ENCODE peak calls at places on chromosomes 13 and 19, in five cellular contexts. One of them, this sample, is unnamed.

GRCh38 chr19:22422220-22422619 is at the start of gene ZNF98:
- DNase-seq in heart left ventricle: peak
- DNase-seq in transverse colon: peak
- DNase-seq in ovary: no peak
- DNase-seq in K562: no peak
- DNase-seq in this sample: no peak

GRCh38 chr13:44236370-44236769 is 137.3 kb upstream of the SERP2 start:
- DNase-seq in heart left ventricle: no peak
- DNase-seq in transverse colon: no peak
- DNase-seq in ovary: no peak
- DNase-seq in K562: no peak
- DNase-seq in this sample: no peak

GRCh38 chr19:47379398-47379938 is 30.4 kb downstream of the DHX34 start:
- DNase-seq in heart left ventricle: no peak
- DNase-seq in transverse colon: no peak
- DNase-seq in ovary: no peak
- DNase-seq in K562: no peak
- DNase-seq in this sample: peak

GRCh38 chr13:111792956-111793355 is 274.0 kb upstream of the SOX1 start:
- DNase-seq in heart left ventricle: no peak
- DNase-seq in transverse colon: no peak
- DNase-seq in ovary: no peak
- DNase-seq in K562: no peak
- DNase-seq in this sample: no peak

GRCh38 chr19:53554804-53555203 is 16.9 kb downstream of the ZNF331 start:
- DNase-seq in heart left ventricle: no peak
- DNase-seq in transverse colon: no peak
- DNase-seq in ovary: no peak
- DNase-seq in K562: no peak
- DNase-seq in this sample: no peak

GRCh38 chr13:110685305-110685704 is 20.6 kb downstream of the CARS2 start:
- DNase-seq in heart left ventricle: no peak
- DNase-seq in transverse colon: no peak
- DNase-seq in ovary: no peak
- DNase-seq in K562: no peak
- DNase-seq in this sample: no peak

GRCh38 chr13:45219938-45220375 is 19.1 kb upstream of the KCTD4 start:
- DNase-seq in heart left ventricle: no peak
- DNase-seq in transverse colon: no peak
- DNase-seq in ovary: no peak
- DNase-seq in K562: no peak
- DNase-seq in this sample: peak

GRCh38 chr19:53906211-53907192 is 2.6 kb upstream of the CACNG7 start:
- DNase-seq in heart left ventricle: peak
- DNase-seq in transverse colon: peak
- DNase-seq in ovary: peak
- DNase-seq in K562: peak
- DNase-seq in this sample: peak

GRCh38 chr13:77002590-77003190 is 10.8 kb downstream of the CLN5 start:
- DNase-seq in heart left ventricle: no peak
- DNase-seq in transverse colon: no peak
- DNase-seq in ovary: no peak
- DNase-seq in K562: no peak
- DNase-seq in this sample: peak

GRCh38 chr13:74062933-74063332 is 71.3 kb downstream of the KLF12 start:
- DNase-seq in heart left ventricle: peak
- DNase-seq in transverse colon: peak
- DNase-seq in ovary: peak
- DNase-seq in K562: no peak
- DNase-seq in this sample: no peak

GRCh38 chr13:35460061-35460460 is 16.4 kb downstream of the MAB21L1 start:
- DNase-seq in heart left ventricle: no peak
- DNase-seq in transverse colon: no peak
- DNase-seq in ovary: no peak
- DNase-seq in K562: no peak
- DNase-seq in this sample: no peak

GRCh38 chr19:5808120-5808816 is 3.4 kb downstream of the NRTN start:
- DNase-seq in heart left ventricle: no peak
- DNase-seq in transverse colon: no peak
- DNase-seq in ovary: no peak
- DNase-seq in K562: no peak
- DNase-seq in this sample: no peak

GRCh38 chr13:101416181-101417042 is at the start of gene NALCN:
- DNase-seq in heart left ventricle: peak
- DNase-seq in transverse colon: no peak
- DNase-seq in ovary: peak
- DNase-seq in K562: no peak
- DNase-seq in this sample: no peak

GRCh38 chr13:91588541-91588940 is 190.1 kb downstream of the GPC5 start:
- DNase-seq in heart left ventricle: no peak
- DNase-seq in transverse colon: no peak
- DNase-seq in ovary: no peak
- DNase-seq in K562: no peak
- DNase-seq in this sample: no peak

GRCh38 chr19:18317998-18318800 is 4.7 kb downstream of the LSM4 start:
- DNase-seq in heart left ventricle: peak
- DNase-seq in transverse colon: peak
- DNase-seq in ovary: no peak
- DNase-seq in K562: peak
- DNase-seq in this sample: no peak

GRCh38 chr19:29887498-29887897 is 54.5 kb upstream of the URI1 start:
- DNase-seq in heart left ventricle: no peak
- DNase-seq in transverse colon: no peak
- DNase-seq in ovary: no peak
- DNase-seq in K562: no peak
- DNase-seq in this sample: peak

GRCh38 chr19:23116802-23117571 is at the start of gene ZNF730:
- DNase-seq in heart left ventricle: peak
- DNase-seq in transverse colon: peak
- DNase-seq in ovary: peak
- DNase-seq in K562: peak
- DNase-seq in this sample: peak

GRCh38 chr19:9835507-9835949 is 410 bp downstream of the PIN1 start:
- DNase-seq in heart left ventricle: no peak
- DNase-seq in transverse colon: peak
- DNase-seq in ovary: no peak
- DNase-seq in K562: no peak
- DNase-seq in this sample: peak

GRCh38 chr19:9839415-9839814 is 4.3 kb downstream of the PIN1 start:
- DNase-seq in heart left ventricle: no peak
- DNase-seq in transverse colon: no peak
- DNase-seq in ovary: no peak
- DNase-seq in K562: no peak
- DNase-seq in this sample: no peak

GRCh38 chr19:9836021-9836420 is 903 bp downstream of the PIN1 start:
- DNase-seq in heart left ventricle: no peak
- DNase-seq in transverse colon: no peak
- DNase-seq in ovary: no peak
- DNase-seq in K562: no peak
- DNase-seq in this sample: peak

GRCh38 chr19:9834726-9835506 is at the start of gene PIN1:
- DNase-seq in heart left ventricle: peak
- DNase-seq in transverse colon: peak
- DNase-seq in ovary: peak
- DNase-seq in K562: peak
- DNase-seq in this sample: peak

GRCh38 chr19:9838324-9838723 is 3.2 kb downstream of the PIN1 start:
- DNase-seq in heart left ventricle: no peak
- DNase-seq in transverse colon: no peak
- DNase-seq in ovary: no peak
- DNase-seq in K562: no peak
- DNase-seq in this sample: no peak
- H3K4me3 ChIP-seq in heart left ventricle: no peak
- H3K4me3 ChIP-seq in transverse colon: no peak
- H3K4me3 ChIP-seq in ovary: no peak
- H3K4me3 ChIP-seq in K562: no peak
- H3K4me3 ChIP-seq in this sample: no peak

GRCh38 chr13:55570371-55570770 is 1570.3 kb upstream of the PRR20A start:
- DNase-seq in heart left ventricle: no peak
- DNase-seq in transverse colon: no peak
- DNase-seq in ovary: no peak
- DNase-seq in K562: no peak
- DNase-seq in this sample: no peak

GRCh38 chr13:55572408-55572807 is 1568.3 kb upstream of the PRR20A start:
- DNase-seq in heart left ventricle: no peak
- DNase-seq in transverse colon: no peak
- DNase-seq in ovary: no peak
- DNase-seq in K562: no peak
- DNase-seq in this sample: no peak

GRCh38 chr13:55569514-55569913 is 1571.2 kb upstream of the PRR20A start:
- DNase-seq in heart left ventricle: no peak
- DNase-seq in transverse colon: no peak
- DNase-seq in ovary: no peak
- DNase-seq in K562: no peak
- DNase-seq in this sample: no peak

GRCh38 chr13:55572862-55573261 is 1567.9 kb upstream of the PRR20A start:
- DNase-seq in heart left ventricle: no peak
- DNase-seq in transverse colon: no peak
- DNase-seq in ovary: no peak
- DNase-seq in K562: no peak
- DNase-seq in this sample: no peak

GRCh38 chr13:55571237-55571867 is 1569.4 kb upstream of the PRR20A start:
- DNase-seq in heart left ventricle: no peak
- DNase-seq in transverse colon: no peak
- DNase-seq in ovary: no peak
- DNase-seq in K562: no peak
- DNase-seq in this sample: no peak
- TF ChIP-seq POLR2A in heart left ventricle: no peak
- TF ChIP-seq POLR2A in transverse colon: no peak
- TF ChIP-seq POLR2A in ovary: no peak
- TF ChIP-seq POLR2A in K562: no peak
- TF ChIP-seq POLR2A in this sample: no peak

GRCh38 chr19:33303791-33304759 is 1.7 kb upstream of the CEBPA start:
- DNase-seq in heart left ventricle: no peak
- DNase-seq in transverse colon: peak
- DNase-seq in ovary: peak
- DNase-seq in K562: no peak
- DNase-seq in this sample: no peak
- H3K4me3 ChIP-seq in heart left ventricle: peak
- H3K4me3 ChIP-seq in transverse colon: peak
- H3K4me3 ChIP-seq in ovary: peak
- H3K4me3 ChIP-seq in K562: no peak
- H3K4me3 ChIP-seq in this sample: peak

DNA sequence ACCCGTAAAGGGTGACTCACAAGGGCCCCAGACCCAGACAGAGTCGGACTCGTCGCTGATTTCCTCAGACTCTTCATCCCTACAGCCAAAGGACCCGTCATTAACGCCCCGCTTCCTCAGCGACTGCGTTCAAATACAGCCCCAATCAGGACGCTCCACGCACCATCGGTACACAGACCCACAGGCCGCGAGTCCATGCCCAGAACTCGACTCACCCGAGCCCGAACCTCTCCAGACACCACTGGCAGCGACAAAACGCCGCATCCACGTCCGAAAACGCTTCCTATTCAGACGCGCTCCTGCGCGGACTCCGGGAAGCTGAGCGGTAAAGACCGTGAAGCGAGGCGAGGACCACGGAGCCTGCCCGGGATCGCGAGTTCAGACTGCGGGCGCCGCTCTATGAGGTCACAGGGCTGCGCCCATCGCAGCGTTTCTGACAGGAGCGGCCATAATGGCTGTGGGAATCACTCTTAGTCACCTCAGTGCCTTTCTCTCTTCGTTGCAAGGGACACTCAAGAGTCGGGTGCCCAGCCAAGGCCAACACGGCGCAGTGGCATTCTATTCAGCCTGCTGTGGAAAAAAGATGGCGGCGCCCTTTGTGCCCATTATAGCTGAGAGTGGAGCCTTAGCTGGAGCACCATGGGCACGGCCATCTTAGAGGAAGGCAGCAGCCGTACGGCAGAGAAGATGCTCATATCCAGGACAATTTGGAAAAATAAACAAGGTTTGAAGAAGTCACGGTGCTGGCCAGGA is at the start of gene ZNF614:
- DNase-seq in heart left ventricle: peak
- DNase-seq in transverse colon: peak
- DNase-seq in ovary: peak
- DNase-seq in K562: peak
- DNase-seq in this sample: peak
- TF ChIP-seq POLR2A in heart left ventricle: no peak
- TF ChIP-seq POLR2A in transverse colon: peak
- TF ChIP-seq POLR2A in ovary: peak
- TF ChIP-seq POLR2A in K562: peak
- TF ChIP-seq POLR2A in this sample: peak

GRCh38 chr19:35719402-35720162 is 1.8 kb downstream of the KMT2B start:
- DNase-seq in heart left ventricle: no peak
- DNase-seq in transverse colon: no peak
- DNase-seq in ovary: no peak
- DNase-seq in K562: no peak
- DNase-seq in this sample: no peak
- H3K4me3 ChIP-seq in heart left ventricle: peak
- H3K4me3 ChIP-seq in transverse colon: no peak
- H3K4me3 ChIP-seq in ovary: no peak
- H3K4me3 ChIP-seq in K562: peak
- H3K4me3 ChIP-seq in this sample: peak

DNA sequence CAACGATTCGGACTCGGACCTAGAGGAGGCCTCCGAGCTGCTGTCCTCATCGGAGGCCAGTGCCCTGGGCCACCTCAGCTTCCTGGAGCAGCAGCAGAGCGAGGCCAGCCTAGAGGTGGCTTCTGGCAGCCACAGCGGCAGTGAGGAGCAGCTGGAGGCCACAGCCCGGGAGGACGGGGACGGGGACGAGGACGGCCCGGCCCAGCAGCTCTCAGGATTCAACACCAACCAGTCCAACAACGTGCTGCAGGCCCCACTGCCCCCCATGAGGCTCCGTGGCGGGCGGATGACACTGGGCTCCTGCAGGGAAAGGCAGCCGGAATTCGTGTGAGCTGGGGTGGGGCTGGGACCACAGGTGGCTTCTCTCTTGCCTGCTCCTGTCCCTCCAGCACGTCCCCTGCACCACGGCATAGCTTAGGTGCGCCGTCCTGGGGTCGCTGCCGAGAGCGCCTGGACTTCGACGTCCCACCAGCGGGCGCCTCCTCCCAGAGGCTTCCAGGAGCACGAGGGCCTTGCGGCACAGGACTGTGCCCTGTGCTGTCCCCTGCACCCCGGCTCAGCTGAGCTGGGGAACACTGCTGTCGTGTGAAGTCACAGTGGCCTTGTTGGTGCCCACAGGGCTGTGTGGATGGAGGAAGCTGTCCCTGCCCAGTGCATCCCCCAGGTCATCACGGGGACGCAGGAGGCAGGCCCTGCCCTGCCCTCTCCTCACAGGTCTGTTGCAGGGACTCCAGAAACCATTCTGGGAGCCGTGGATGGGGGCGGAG is 9.3 kb downstream of the POLR2E start:
- DNase-seq in heart left ventricle: peak
- DNase-seq in transverse colon: no peak
- DNase-seq in ovary: no peak
- DNase-seq in K562: no peak
- DNase-seq in this sample: no peak
- TF ChIP-seq POLR2A in heart left ventricle: no peak
- TF ChIP-seq POLR2A in transverse colon: peak
- TF ChIP-seq POLR2A in ovary: no peak
- TF ChIP-seq POLR2A in K562: peak
- TF ChIP-seq POLR2A in this sample: no peak

GRCh38 chr19:3785464-3785937 is 680 bp downstream of the MATK start:
- DNase-seq in heart left ventricle: no peak
- DNase-seq in transverse colon: no peak
- DNase-seq in ovary: no peak
- DNase-seq in K562: peak
- DNase-seq in this sample: peak
- H3K4me3 ChIP-seq in heart left ventricle: peak
- H3K4me3 ChIP-seq in transverse colon: peak
- H3K4me3 ChIP-seq in ovary: no peak
- H3K4me3 ChIP-seq in K562: peak
- H3K4me3 ChIP-seq in this sample: peak

GRCh38 chr19:45423589-45424190 is at the start of gene ERCC1:
- DNase-seq in heart left ventricle: peak
- DNase-seq in transverse colon: no peak
- DNase-seq in ovary: peak
- DNase-seq in K562: peak
- DNase-seq in this sample: peak
- TF ChIP-seq POLR2A in heart left ventricle: no peak
- TF ChIP-seq POLR2A in transverse colon: peak
- TF ChIP-seq POLR2A in ovary: peak
- TF ChIP-seq POLR2A in K562: peak
- TF ChIP-seq POLR2A in this sample: peak